ENCODE peak calls at places on chromosome 13, in ten cellular contexts. M is body of pancreas, Z is ovary, R is uterus, T is transverse colon, E is IMR-90, G is adrenal gland, F is A549, W is stomach, V is tibial nerve. K is an unnamed sample.
A peak's percentile ranks its signal among the peaks of the same experiment; 100 is the strongest.

GRCh38 chr13:77579971-77580370 is 44.5 kb downstream of the SCEL start:
- DNase-seq in M (no peak), Z (no peak), R (no peak), T (no peak), E (no peak), G (no peak), F (no peak), W (no peak), V (no peak), K (no peak)

GRCh38 chr13:109274188-109274821 is 512.1 kb downstream of the IRS2 start:
- DNase-seq in M (peak; percentile 3), Z (no peak), R (no peak), T (no peak), E (peak; percentile 72), G (peak; percentile 34), F (peak; percentile 74), W (no peak), V (no peak), K (no peak)

GRCh38 chr13:102856603-102857002 is 10.8 kb downstream of the ERCC5 start:
- DNase-seq in M (no peak), Z (no peak), R (no peak), T (no peak), E (no peak), G (peak; percentile 69), F (no peak), W (peak; percentile 48), V (no peak), K (no peak)

GRCh38 chr13:50979187-50979586 is 69.6 kb downstream of the RNASEH2B start:
- DNase-seq in M (no peak), Z (no peak), R (no peak), T (no peak), E (no peak), G (no peak), F (no peak), W (no peak), V (no peak), K (no peak)

GRCh38 chr13:94239135-94239534 is 240.3 kb downstream of the DCT start:
- DNase-seq in M (no peak), Z (no peak), R (no peak), T (no peak), E (peak; percentile 87), G (no peak), F (no peak), W (no peak), V (no peak), K (no peak)

GRCh38 chr13:85223883-85224656 is 575.1 kb downstream of the SLITRK6 start:
- DNase-seq in M (no peak), Z (no peak), R (no peak), T (no peak), E (peak; percentile 15), G (no peak), F (no peak), W (no peak), V (no peak), K (no peak)

GRCh38 chr13:112703935-112704633 is 14.2 kb downstream of the ATP11A start:
- DNase-seq in M (no peak), Z (no peak), R (no peak), T (peak; percentile 3), E (no peak), G (peak; percentile 60), F (no peak), W (no peak), V (no peak), K (no peak)

GRCh38 chr13:108859202-108860012 is 230.0 kb downstream of the MYO16 start:
- DNase-seq in M (no peak), Z (no peak), R (no peak), T (no peak), E (peak; percentile 92), G (no peak), F (peak; percentile 73), W (no peak), V (no peak), K (no peak)

GRCh38 chr13:46615888-46616531 is 63.0 kb downstream of the LRCH1 start:
- DNase-seq in M (no peak), Z (no peak), R (no peak), T (no peak), E (peak; percentile 68), G (no peak), F (no peak), W (no peak), V (no peak), K (no peak)

GRCh38 chr13:46617885-46618284 is 64.9 kb downstream of the LRCH1 start:
- DNase-seq in M (no peak), Z (no peak), R (no peak), T (no peak), E (no peak), G (no peak), F (no peak), W (no peak), V (no peak), K (no peak)

GRCh38 chr13:46614582-46614981 is 61.6 kb downstream of the LRCH1 start:
- DNase-seq in M (no peak), Z (no peak), R (no peak), T (no peak), E (peak; percentile 93), G (no peak), F (peak; percentile 61), W (no peak), V (no peak), K (no peak)

GRCh38 chr13:46620029-46620428 is 67.1 kb downstream of the LRCH1 start:
- DNase-seq in M (no peak), Z (no peak), R (no peak), T (no peak), E (no peak), G (no peak), F (no peak), W (no peak), V (no peak), K (peak; percentile 17)

DNA sequence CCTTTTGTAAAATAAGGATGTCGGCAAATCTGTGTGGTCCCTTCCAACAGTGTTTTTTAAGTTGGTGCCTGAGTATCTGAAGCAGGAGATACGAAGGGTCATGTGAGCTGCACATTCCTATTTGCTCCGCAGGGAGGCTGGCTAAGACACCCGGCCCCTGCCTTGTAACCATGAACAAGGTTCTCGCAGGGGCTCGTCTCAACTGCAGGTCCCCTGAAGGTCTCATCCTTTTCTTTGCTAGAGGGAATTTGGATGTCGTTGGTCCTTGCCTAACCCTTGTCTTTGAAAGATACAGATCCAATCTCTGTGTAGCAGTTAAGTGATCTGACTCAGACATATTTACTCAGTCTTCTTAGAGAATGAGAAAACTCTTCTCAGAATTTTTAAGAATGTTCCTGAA is 64.4 kb downstream of the LRCH1 start:
- DNase-seq in M (no peak), Z (no peak), R (peak; percentile 27), T (no peak), E (peak; percentile 15), G (no peak), F (no peak), W (no peak), V (no peak), K (no peak)
- H3K27ac ChIP-seq in M (no peak overlapping the region), Z (peak overlapping the region; percentile 71), R (peak overlapping the region; percentile 96), T (peak overlapping the region; percentile 78), E (no peak overlapping the region), G (no peak overlapping the region), F (peak overlapping the region; percentile 33), W (peak overlapping the region; percentile 85), V (peak overlapping the region; percentile 70), K (peak overlapping the region; percentile 84)

DNA sequence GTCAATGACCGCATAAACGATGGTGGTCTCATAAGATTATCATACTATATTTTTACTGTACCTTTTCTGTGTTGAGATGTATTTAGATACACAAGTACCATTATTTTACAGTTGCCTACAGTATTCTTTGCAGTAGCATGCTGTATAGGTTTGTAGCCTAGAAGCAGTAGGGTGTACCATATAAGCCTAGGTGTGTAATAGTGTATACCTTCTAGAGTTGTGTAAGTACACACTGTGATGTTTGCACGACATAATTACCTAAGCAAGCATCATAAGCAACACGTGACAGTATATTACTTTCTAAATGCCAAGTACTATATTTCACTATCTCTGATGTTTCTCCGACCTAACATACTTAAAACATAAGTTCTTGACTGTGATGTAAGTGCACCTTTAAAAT is 2.7 kb downstream of the LPAR6 start:
- DNase-seq in M (no peak), Z (no peak), R (no peak), T (no peak), E (no peak), G (no peak), F (no peak), W (no peak), V (no peak), K (no peak)
- TF ChIP-seq POLR2A in M (no peak), Z (no peak), R (peak; percentile 55), T (no peak), E (no peak), G (no peak), F (no peak), W (no peak), V (no peak), K (peak; percentile 11)

GRCh38 chr13:22111961-22112360 is 441.1 kb downstream of the FGF9 start:
- DNase-seq in M (no peak), Z (no peak), R (no peak), T (no peak), E (no peak), G (no peak), F (no peak), W (no peak), V (no peak), K (no peak)

GRCh38 chr13:22110368-22110767 is 439.5 kb downstream of the FGF9 start:
- DNase-seq in M (peak; percentile 82), Z (no peak), R (no peak), T (no peak), E (no peak), G (peak; percentile 86), F (no peak), W (no peak), V (no peak), K (no peak)

GRCh38 chr13:22112956-22113750 is 442.3 kb downstream of the FGF9 start:
- DNase-seq in M (no peak), Z (no peak), R (no peak), T (no peak), E (no peak), G (no peak), F (no peak), W (no peak), V (no peak), K (no peak)

GRCh38 chr13:22111152-22111783 is 440.4 kb downstream of the FGF9 start:
- DNase-seq in M (no peak), Z (no peak), R (no peak), T (no peak), E (no peak), G (no peak), F (no peak), W (no peak), V (no peak), K (no peak)

GRCh38 chr13:22114630-22115311 is 443.9 kb downstream of the FGF9 start:
- DNase-seq in M (peak; percentile 25), Z (no peak), R (no peak), T (no peak), E (peak; percentile 78), G (no peak), F (no peak), W (no peak), V (peak; percentile 43), K (no peak)
- H3K27ac ChIP-seq in M (no peak overlapping the region), Z (no peak overlapping the region), R (no peak overlapping the region), T (no peak overlapping the region), E (no peak overlapping the region), G (no peak overlapping the region), F (no peak overlapping the region), W (no peak overlapping the region), V (no peak overlapping the region), K (no peak overlapping the region)

DNA sequence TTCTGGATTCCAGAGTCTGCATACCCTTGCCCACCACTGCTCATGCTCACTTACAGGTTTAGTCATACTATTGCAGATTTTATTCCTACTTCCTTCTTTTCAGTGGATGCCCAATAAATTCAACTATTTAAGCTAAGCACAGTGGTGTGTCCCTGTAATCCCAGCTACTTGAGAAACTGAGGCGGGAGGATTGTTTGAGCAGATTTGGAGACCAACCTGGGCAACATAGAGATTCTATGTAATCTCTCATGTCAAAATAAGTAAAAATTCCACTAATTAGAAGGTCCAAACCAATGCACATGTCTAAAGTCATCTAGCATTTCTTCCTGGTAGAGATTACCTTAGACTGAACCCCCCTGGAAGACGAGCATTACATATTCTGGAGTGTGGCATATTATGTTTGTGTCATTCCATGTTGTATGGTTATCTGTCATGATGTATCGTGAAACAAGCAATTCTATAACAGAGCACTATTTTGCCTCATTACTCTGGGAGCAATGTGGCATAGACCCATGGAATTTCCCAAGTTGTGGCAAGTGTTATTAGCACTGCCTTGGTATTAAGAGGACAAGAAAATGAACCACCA is 8.3 kb downstream of the HMGB1 start:
- DNase-seq in M (no peak), Z (no peak), R (no peak), T (no peak), E (no peak), G (no peak), F (no peak), W (no peak), V (no peak), K (no peak)
- TF ChIP-seq POLR2A in M (no peak), Z (no peak), R (no peak), T (no peak), E (no peak), G (no peak), F (no peak), W (no peak), V (no peak), K (no peak)

K was measured in esophagus muscularis mucosa.